ENCODE peak calls at places on chromosomes 13 and 19, in ten cellular contexts. One of them, this sample, is unnamed.

GRCh38 chr19:17830567-17831418 is 9.5 kb upstream of the INSL3 start:
- DNase-seq in lung microvascular endothelial cell: peak; percentile 87
- DNase-seq in thoracic aorta: no peak
- DNase-seq in NCI-H146: peak; percentile 86
- DNase-seq in progenitor cell of endocrine pancreas: peak; percentile 52
- DNase-seq in cerebellum: peak; percentile 100
- DNase-seq in effector CD4-positive, alpha-beta T cell: no peak
- DNase-seq in activated T-cell treated with anti-CD3 and anti-CD28 coated beads, Interleukin-2, amount 50 U/mL, for 72 hours: peak; percentile 65
- DNase-seq in SK-N-DZ: peak; percentile 71
- DNase-seq in stimulated activated CD8-positive, alpha-beta memory T cell treated with anti-CD3 and anti-CD28 coated beads, Interleukin-15, amount 100 ng/mL, for 4 hours: no peak
- DNase-seq in this sample: peak; percentile 46

GRCh38 chr19:16288544-16288943 is 36.1 kb upstream of the KLF2 start:
- DNase-seq in thoracic aorta: no peak
- DNase-seq in SK-N-DZ: no peak
- DNase-seq in progenitor cell of endocrine pancreas: no peak
- DNase-seq in lung microvascular endothelial cell: peak; percentile 81
- DNase-seq in stimulated activated CD8-positive, alpha-beta memory T cell treated with anti-CD3 and anti-CD28 coated beads, Interleukin-15, amount 100 ng/mL, for 4 hours: no peak
- DNase-seq in effector CD4-positive, alpha-beta T cell: no peak
- DNase-seq in NCI-H146: no peak
- DNase-seq in cerebellum: no peak
- DNase-seq in activated T-cell treated with anti-CD3 and anti-CD28 coated beads, Interleukin-2, amount 50 U/mL, for 72 hours: no peak
- DNase-seq in this sample: no peak

GRCh38 chr13:82291852-82292251 is 1590.4 kb downstream of the SLITRK1 start:
- DNase-seq in thoracic aorta: no peak
- DNase-seq in NCI-H146: no peak
- DNase-seq in progenitor cell of endocrine pancreas: no peak
- DNase-seq in stimulated activated CD8-positive, alpha-beta memory T cell treated with anti-CD3 and anti-CD28 coated beads, Interleukin-15, amount 100 ng/mL, for 4 hours: no peak
- DNase-seq in lung microvascular endothelial cell: no peak
- DNase-seq in cerebellum: no peak
- DNase-seq in effector CD4-positive, alpha-beta T cell: no peak
- DNase-seq in activated T-cell treated with anti-CD3 and anti-CD28 coated beads, Interleukin-2, amount 50 U/mL, for 72 hours: no peak
- DNase-seq in SK-N-DZ: no peak
- DNase-seq in this sample: no peak

GRCh38 chr13:27005976-27006518 is 165.6 kb downstream of the USP12 start:
- DNase-seq in effector CD4-positive, alpha-beta T cell: no peak
- DNase-seq in NCI-H146: no peak
- DNase-seq in cerebellum: no peak
- DNase-seq in thoracic aorta: no peak
- DNase-seq in activated T-cell treated with anti-CD3 and anti-CD28 coated beads, Interleukin-2, amount 50 U/mL, for 72 hours: no peak
- DNase-seq in stimulated activated CD8-positive, alpha-beta memory T cell treated with anti-CD3 and anti-CD28 coated beads, Interleukin-15, amount 100 ng/mL, for 4 hours: no peak
- DNase-seq in SK-N-DZ: no peak
- DNase-seq in lung microvascular endothelial cell: no peak
- DNase-seq in progenitor cell of endocrine pancreas: no peak
- DNase-seq in this sample: no peak

GRCh38 chr19:16521715-16522289 is 20.4 kb downstream of the CHERP start:
- DNase-seq in activated T-cell treated with anti-CD3 and anti-CD28 coated beads, Interleukin-2, amount 50 U/mL, for 72 hours: no peak
- DNase-seq in NCI-H146: no peak
- DNase-seq in SK-N-DZ: no peak
- DNase-seq in thoracic aorta: no peak
- DNase-seq in effector CD4-positive, alpha-beta T cell: no peak
- DNase-seq in progenitor cell of endocrine pancreas: no peak
- DNase-seq in stimulated activated CD8-positive, alpha-beta memory T cell treated with anti-CD3 and anti-CD28 coated beads, Interleukin-15, amount 100 ng/mL, for 4 hours: no peak
- DNase-seq in cerebellum: no peak
- DNase-seq in lung microvascular endothelial cell: no peak
- DNase-seq in this sample: no peak

GRCh38 chr13:44653261-44653660 is 77.1 kb upstream of the TSC22D1 start:
- DNase-seq in lung microvascular endothelial cell: no peak
- DNase-seq in effector CD4-positive, alpha-beta T cell: no peak
- DNase-seq in progenitor cell of endocrine pancreas: no peak
- DNase-seq in thoracic aorta: no peak
- DNase-seq in NCI-H146: no peak
- DNase-seq in stimulated activated CD8-positive, alpha-beta memory T cell treated with anti-CD3 and anti-CD28 coated beads, Interleukin-15, amount 100 ng/mL, for 4 hours: no peak
- DNase-seq in SK-N-DZ: no peak
- DNase-seq in activated T-cell treated with anti-CD3 and anti-CD28 coated beads, Interleukin-2, amount 50 U/mL, for 72 hours: no peak
- DNase-seq in cerebellum: no peak
- DNase-seq in this sample: no peak

GRCh38 chr13:85755123-85755522 is 44.1 kb downstream of the SLITRK6 start:
- DNase-seq in effector CD4-positive, alpha-beta T cell: no peak
- DNase-seq in NCI-H146: no peak
- DNase-seq in SK-N-DZ: no peak
- DNase-seq in lung microvascular endothelial cell: no peak
- DNase-seq in activated T-cell treated with anti-CD3 and anti-CD28 coated beads, Interleukin-2, amount 50 U/mL, for 72 hours: no peak
- DNase-seq in stimulated activated CD8-positive, alpha-beta memory T cell treated with anti-CD3 and anti-CD28 coated beads, Interleukin-15, amount 100 ng/mL, for 4 hours: no peak
- DNase-seq in thoracic aorta: no peak
- DNase-seq in cerebellum: no peak
- DNase-seq in progenitor cell of endocrine pancreas: no peak
- DNase-seq in this sample: no peak

GRCh38 chr13:109783815-109784589 is 2.4 kb downstream of the IRS2 start:
- DNase-seq in NCI-H146: no peak
- DNase-seq in progenitor cell of endocrine pancreas: no peak
- DNase-seq in thoracic aorta: no peak
- DNase-seq in activated T-cell treated with anti-CD3 and anti-CD28 coated beads, Interleukin-2, amount 50 U/mL, for 72 hours: no peak
- DNase-seq in SK-N-DZ: no peak
- DNase-seq in stimulated activated CD8-positive, alpha-beta memory T cell treated with anti-CD3 and anti-CD28 coated beads, Interleukin-15, amount 100 ng/mL, for 4 hours: no peak
- DNase-seq in cerebellum: no peak
- DNase-seq in lung microvascular endothelial cell: peak; percentile 2
- DNase-seq in effector CD4-positive, alpha-beta T cell: no peak
- DNase-seq in this sample: peak; percentile 16

GRCh38 chr13:93079294-93079693 is 147.3 kb upstream of the GPC6 start:
- DNase-seq in lung microvascular endothelial cell: no peak
- DNase-seq in effector CD4-positive, alpha-beta T cell: no peak
- DNase-seq in progenitor cell of endocrine pancreas: no peak
- DNase-seq in NCI-H146: no peak
- DNase-seq in cerebellum: no peak
- DNase-seq in SK-N-DZ: peak; percentile 20
- DNase-seq in stimulated activated CD8-positive, alpha-beta memory T cell treated with anti-CD3 and anti-CD28 coated beads, Interleukin-15, amount 100 ng/mL, for 4 hours: no peak
- DNase-seq in thoracic aorta: no peak
- DNase-seq in activated T-cell treated with anti-CD3 and anti-CD28 coated beads, Interleukin-2, amount 50 U/mL, for 72 hours: no peak
- DNase-seq in this sample: no peak

GRCh38 chr13:33355470-33355869 is 69.9 kb upstream of the STARD13 start:
- DNase-seq in lung microvascular endothelial cell: no peak
- DNase-seq in SK-N-DZ: no peak
- DNase-seq in NCI-H146: no peak
- DNase-seq in thoracic aorta: no peak
- DNase-seq in effector CD4-positive, alpha-beta T cell: no peak
- DNase-seq in activated T-cell treated with anti-CD3 and anti-CD28 coated beads, Interleukin-2, amount 50 U/mL, for 72 hours: no peak
- DNase-seq in cerebellum: no peak
- DNase-seq in progenitor cell of endocrine pancreas: no peak
- DNase-seq in stimulated activated CD8-positive, alpha-beta memory T cell treated with anti-CD3 and anti-CD28 coated beads, Interleukin-15, amount 100 ng/mL, for 4 hours: no peak
- DNase-seq in this sample: no peak

GRCh38 chr13:25292301-25292700 is 5.0 kb upstream of the MTMR6 start:
- DNase-seq in progenitor cell of endocrine pancreas: no peak
- DNase-seq in stimulated activated CD8-positive, alpha-beta memory T cell treated with anti-CD3 and anti-CD28 coated beads, Interleukin-15, amount 100 ng/mL, for 4 hours: no peak
- DNase-seq in cerebellum: no peak
- DNase-seq in lung microvascular endothelial cell: no peak
- DNase-seq in thoracic aorta: no peak
- DNase-seq in activated T-cell treated with anti-CD3 and anti-CD28 coated beads, Interleukin-2, amount 50 U/mL, for 72 hours: no peak
- DNase-seq in SK-N-DZ: peak; percentile 50
- DNase-seq in NCI-H146: peak; percentile 43
- DNase-seq in effector CD4-positive, alpha-beta T cell: no peak
- DNase-seq in this sample: no peak

GRCh38 chr19:37931941-37932655 is 25.1 kb downstream of the SIPA1L3 start:
- DNase-seq in NCI-H146: peak; percentile 90
- DNase-seq in activated T-cell treated with anti-CD3 and anti-CD28 coated beads, Interleukin-2, amount 50 U/mL, for 72 hours: peak; percentile 4
- DNase-seq in stimulated activated CD8-positive, alpha-beta memory T cell treated with anti-CD3 and anti-CD28 coated beads, Interleukin-15, amount 100 ng/mL, for 4 hours: no peak
- DNase-seq in lung microvascular endothelial cell: no peak
- DNase-seq in progenitor cell of endocrine pancreas: peak; percentile 62
- DNase-seq in effector CD4-positive, alpha-beta T cell: no peak
- DNase-seq in thoracic aorta: peak; percentile 21
- DNase-seq in cerebellum: peak; percentile 79
- DNase-seq in SK-N-DZ: no peak
- DNase-seq in this sample: no peak

GRCh38 chr19:46759817-46760333 is 13.6 kb upstream of the STRN4 start:
- DNase-seq in SK-N-DZ: no peak
- DNase-seq in stimulated activated CD8-positive, alpha-beta memory T cell treated with anti-CD3 and anti-CD28 coated beads, Interleukin-15, amount 100 ng/mL, for 4 hours: no peak
- DNase-seq in cerebellum: no peak
- DNase-seq in activated T-cell treated with anti-CD3 and anti-CD28 coated beads, Interleukin-2, amount 50 U/mL, for 72 hours: no peak
- DNase-seq in NCI-H146: no peak
- DNase-seq in lung microvascular endothelial cell: no peak
- DNase-seq in progenitor cell of endocrine pancreas: no peak
- DNase-seq in thoracic aorta: no peak
- DNase-seq in effector CD4-positive, alpha-beta T cell: no peak
- DNase-seq in this sample: no peak

GRCh38 chr19:9139609-9140158 is 513 bp upstream of the ZNF317 start:
- DNase-seq in lung microvascular endothelial cell: peak; percentile 2
- DNase-seq in stimulated activated CD8-positive, alpha-beta memory T cell treated with anti-CD3 and anti-CD28 coated beads, Interleukin-15, amount 100 ng/mL, for 4 hours: no peak
- DNase-seq in NCI-H146: no peak
- DNase-seq in cerebellum: no peak
- DNase-seq in activated T-cell treated with anti-CD3 and anti-CD28 coated beads, Interleukin-2, amount 50 U/mL, for 72 hours: no peak
- DNase-seq in progenitor cell of endocrine pancreas: no peak
- DNase-seq in thoracic aorta: no peak
- DNase-seq in effector CD4-positive, alpha-beta T cell: no peak
- DNase-seq in SK-N-DZ: peak; percentile 19
- DNase-seq in this sample: no peak

GRCh38 chr13:80550856-80551532 is 210.1 kb upstream of the SPRY2 start:
- DNase-seq in cerebellum: peak; percentile 62
- DNase-seq in thoracic aorta: no peak
- DNase-seq in activated T-cell treated with anti-CD3 and anti-CD28 coated beads, Interleukin-2, amount 50 U/mL, for 72 hours: no peak
- DNase-seq in stimulated activated CD8-positive, alpha-beta memory T cell treated with anti-CD3 and anti-CD28 coated beads, Interleukin-15, amount 100 ng/mL, for 4 hours: no peak
- DNase-seq in lung microvascular endothelial cell: no peak
- DNase-seq in NCI-H146: no peak
- DNase-seq in effector CD4-positive, alpha-beta T cell: no peak
- DNase-seq in progenitor cell of endocrine pancreas: no peak
- DNase-seq in SK-N-DZ: no peak
- DNase-seq in this sample: no peak

GRCh38 chr19:8544168-8544567 is 30.2 kb upstream of the ZNF414 start:
- DNase-seq in lung microvascular endothelial cell: no peak
- DNase-seq in stimulated activated CD8-positive, alpha-beta memory T cell treated with anti-CD3 and anti-CD28 coated beads, Interleukin-15, amount 100 ng/mL, for 4 hours: no peak
- DNase-seq in effector CD4-positive, alpha-beta T cell: no peak
- DNase-seq in SK-N-DZ: no peak
- DNase-seq in progenitor cell of endocrine pancreas: no peak
- DNase-seq in thoracic aorta: no peak
- DNase-seq in cerebellum: no peak
- DNase-seq in activated T-cell treated with anti-CD3 and anti-CD28 coated beads, Interleukin-2, amount 50 U/mL, for 72 hours: no peak
- DNase-seq in NCI-H146: no peak
- DNase-seq in this sample: no peak

GRCh38 chr19:50046649-50047503 is 21.1 kb downstream of the ZNF473 start:
- DNase-seq in cerebellum: peak; percentile 67
- DNase-seq in activated T-cell treated with anti-CD3 and anti-CD28 coated beads, Interleukin-2, amount 50 U/mL, for 72 hours: peak; percentile 53
- DNase-seq in progenitor cell of endocrine pancreas: no peak
- DNase-seq in NCI-H146: peak; percentile 20
- DNase-seq in stimulated activated CD8-positive, alpha-beta memory T cell treated with anti-CD3 and anti-CD28 coated beads, Interleukin-15, amount 100 ng/mL, for 4 hours: peak; percentile 12
- DNase-seq in SK-N-DZ: peak; percentile 15
- DNase-seq in thoracic aorta: peak; percentile 43
- DNase-seq in lung microvascular endothelial cell: no peak
- DNase-seq in effector CD4-positive, alpha-beta T cell: peak; percentile 50
- DNase-seq in this sample: peak; percentile 31

GRCh38 chr19:19279853-19280252 is 6.8 kb upstream of the TM6SF2 start:
- DNase-seq in NCI-H146: no peak
- DNase-seq in progenitor cell of endocrine pancreas: no peak
- DNase-seq in activated T-cell treated with anti-CD3 and anti-CD28 coated beads, Interleukin-2, amount 50 U/mL, for 72 hours: no peak
- DNase-seq in lung microvascular endothelial cell: no peak
- DNase-seq in stimulated activated CD8-positive, alpha-beta memory T cell treated with anti-CD3 and anti-CD28 coated beads, Interleukin-15, amount 100 ng/mL, for 4 hours: no peak
- DNase-seq in cerebellum: no peak
- DNase-seq in SK-N-DZ: no peak
- DNase-seq in effector CD4-positive, alpha-beta T cell: no peak
- DNase-seq in thoracic aorta: no peak
- DNase-seq in this sample: no peak

GRCh38 chr13:28534210-28534609 is 39.3 kb upstream of the FLT1 start:
- DNase-seq in cerebellum: no peak
- DNase-seq in thoracic aorta: no peak
- DNase-seq in stimulated activated CD8-positive, alpha-beta memory T cell treated with anti-CD3 and anti-CD28 coated beads, Interleukin-15, amount 100 ng/mL, for 4 hours: no peak
- DNase-seq in SK-N-DZ: no peak
- DNase-seq in progenitor cell of endocrine pancreas: no peak
- DNase-seq in effector CD4-positive, alpha-beta T cell: no peak
- DNase-seq in lung microvascular endothelial cell: no peak
- DNase-seq in activated T-cell treated with anti-CD3 and anti-CD28 coated beads, Interleukin-2, amount 50 U/mL, for 72 hours: peak; percentile 44
- DNase-seq in NCI-H146: no peak
- DNase-seq in this sample: no peak

GRCh38 chr13:33487575-33488243 is 202.2 kb upstream of the STARD13 start:
- DNase-seq in NCI-H146: peak; percentile 19
- DNase-seq in cerebellum: no peak
- DNase-seq in thoracic aorta: no peak
- DNase-seq in activated T-cell treated with anti-CD3 and anti-CD28 coated beads, Interleukin-2, amount 50 U/mL, for 72 hours: no peak
- DNase-seq in progenitor cell of endocrine pancreas: no peak
- DNase-seq in SK-N-DZ: peak; percentile 12
- DNase-seq in effector CD4-positive, alpha-beta T cell: no peak
- DNase-seq in lung microvascular endothelial cell: no peak
- DNase-seq in stimulated activated CD8-positive, alpha-beta memory T cell treated with anti-CD3 and anti-CD28 coated beads, Interleukin-15, amount 100 ng/mL, for 4 hours: no peak
- DNase-seq in this sample: no peak

GRCh38 chr19:1333789-1334188 is 48.1 kb downstream of the EFNA2 start:
- DNase-seq in NCI-H146: no peak
- DNase-seq in activated T-cell treated with anti-CD3 and anti-CD28 coated beads, Interleukin-2, amount 50 U/mL, for 72 hours: no peak
- DNase-seq in cerebellum: no peak
- DNase-seq in effector CD4-positive, alpha-beta T cell: no peak
- DNase-seq in stimulated activated CD8-positive, alpha-beta memory T cell treated with anti-CD3 and anti-CD28 coated beads, Interleukin-15, amount 100 ng/mL, for 4 hours: no peak
- DNase-seq in progenitor cell of endocrine pancreas: no peak
- DNase-seq in lung microvascular endothelial cell: no peak
- DNase-seq in SK-N-DZ: no peak
- DNase-seq in thoracic aorta: no peak
- DNase-seq in this sample: no peak

GRCh38 chr13:74250738-74251190 is 116.6 kb upstream of the KLF12 start:
- DNase-seq in effector CD4-positive, alpha-beta T cell: no peak
- DNase-seq in SK-N-DZ: peak; percentile 52
- DNase-seq in thoracic aorta: no peak
- DNase-seq in NCI-H146: no peak
- DNase-seq in progenitor cell of endocrine pancreas: no peak
- DNase-seq in lung microvascular endothelial cell: no peak
- DNase-seq in activated T-cell treated with anti-CD3 and anti-CD28 coated beads, Interleukin-2, amount 50 U/mL, for 72 hours: no peak
- DNase-seq in cerebellum: no peak
- DNase-seq in stimulated activated CD8-positive, alpha-beta memory T cell treated with anti-CD3 and anti-CD28 coated beads, Interleukin-15, amount 100 ng/mL, for 4 hours: no peak
- DNase-seq in this sample: no peak

GRCh38 chr19:16073988-16074387 is 2.3 kb upstream of the TPM4 start:
- DNase-seq in progenitor cell of endocrine pancreas: no peak
- DNase-seq in activated T-cell treated with anti-CD3 and anti-CD28 coated beads, Interleukin-2, amount 50 U/mL, for 72 hours: no peak
- DNase-seq in lung microvascular endothelial cell: no peak
- DNase-seq in thoracic aorta: no peak
- DNase-seq in stimulated activated CD8-positive, alpha-beta memory T cell treated with anti-CD3 and anti-CD28 coated beads, Interleukin-15, amount 100 ng/mL, for 4 hours: no peak
- DNase-seq in cerebellum: no peak
- DNase-seq in SK-N-DZ: no peak
- DNase-seq in effector CD4-positive, alpha-beta T cell: peak; percentile 19
- DNase-seq in NCI-H146: no peak
- DNase-seq in this sample: peak; percentile 44

GRCh38 chr19:17236831-17237543 is 8.7 kb downstream of the NR2F6 start:
- DNase-seq in cerebellum: no peak
- DNase-seq in effector CD4-positive, alpha-beta T cell: no peak
- DNase-seq in lung microvascular endothelial cell: no peak
- DNase-seq in NCI-H146: no peak
- DNase-seq in SK-N-DZ: no peak
- DNase-seq in stimulated activated CD8-positive, alpha-beta memory T cell treated with anti-CD3 and anti-CD28 coated beads, Interleukin-15, amount 100 ng/mL, for 4 hours: no peak
- DNase-seq in thoracic aorta: no peak
- DNase-seq in progenitor cell of endocrine pancreas: no peak
- DNase-seq in activated T-cell treated with anti-CD3 and anti-CD28 coated beads, Interleukin-2, amount 50 U/mL, for 72 hours: no peak
- DNase-seq in this sample: no peak

GRCh38 chr13:73303858-73304257 is 245.1 kb downstream of the KLF5 start:
- DNase-seq in thoracic aorta: no peak
- DNase-seq in lung microvascular endothelial cell: no peak
- DNase-seq in NCI-H146: no peak
- DNase-seq in activated T-cell treated with anti-CD3 and anti-CD28 coated beads, Interleukin-2, amount 50 U/mL, for 72 hours: peak; percentile 51
- DNase-seq in cerebellum: no peak
- DNase-seq in effector CD4-positive, alpha-beta T cell: no peak
- DNase-seq in SK-N-DZ: no peak
- DNase-seq in progenitor cell of endocrine pancreas: no peak
- DNase-seq in stimulated activated CD8-positive, alpha-beta memory T cell treated with anti-CD3 and anti-CD28 coated beads, Interleukin-15, amount 100 ng/mL, for 4 hours: no peak
- DNase-seq in this sample: no peak

GRCh38 chr13:60170414-60170813 is 6.7 kb upstream of the DIAPH3 start:
- DNase-seq in lung microvascular endothelial cell: no peak
- DNase-seq in thoracic aorta: no peak
- DNase-seq in NCI-H146: no peak
- DNase-seq in cerebellum: no peak
- DNase-seq in progenitor cell of endocrine pancreas: no peak
- DNase-seq in activated T-cell treated with anti-CD3 and anti-CD28 coated beads, Interleukin-2, amount 50 U/mL, for 72 hours: no peak
- DNase-seq in effector CD4-positive, alpha-beta T cell: no peak
- DNase-seq in stimulated activated CD8-positive, alpha-beta memory T cell treated with anti-CD3 and anti-CD28 coated beads, Interleukin-15, amount 100 ng/mL, for 4 hours: no peak
- DNase-seq in SK-N-DZ: no peak
- DNase-seq in this sample: no peak

GRCh38 chr19:6521718-6522646 is 8.8 kb upstream of the TNFSF9 start:
- DNase-seq in stimulated activated CD8-positive, alpha-beta memory T cell treated with anti-CD3 and anti-CD28 coated beads, Interleukin-15, amount 100 ng/mL, for 4 hours: peak; percentile 62
- DNase-seq in activated T-cell treated with anti-CD3 and anti-CD28 coated beads, Interleukin-2, amount 50 U/mL, for 72 hours: peak; percentile 55
- DNase-seq in cerebellum: no peak
- DNase-seq in progenitor cell of endocrine pancreas: no peak
- DNase-seq in SK-N-DZ: no peak
- DNase-seq in lung microvascular endothelial cell: no peak
- DNase-seq in thoracic aorta: no peak
- DNase-seq in NCI-H146: no peak
- DNase-seq in effector CD4-positive, alpha-beta T cell: peak; percentile 51
- DNase-seq in this sample: no peak